ENCODE peak calls at places on chromosomes 2 and 18, in seven cellular contexts. Y is A549, I is heart left ventricle, N is sigmoid colon, C is GM12892, V is lower leg skin, U is IMR-90. Q is an unnamed sample.

GRCh38 chr2:202514732-202515131 is 120.0 kb upstream of the FAM117B start:
- DNase-seq in Y (no peak), I (no peak), N (no peak), C (no peak), V (no peak), U (no peak), Q (no peak)

GRCh38 chr2:177984739-177985138 is 87.8 kb downstream of the PDE11A start:
- DNase-seq in Y (no peak), I (no peak), N (no peak), C (no peak), V (no peak), U (peak; percentile 32), Q (no peak)

GRCh38 chr18:75408554-75409506 is 18.7 kb downstream of the SMIM21 start:
- DNase-seq in Y (peak; percentile 65), I (no peak), N (no peak), C (no peak), V (no peak), U (peak; percentile 100), Q (peak; percentile 28)

GRCh38 chr2:237223208-237223861 is 137.6 kb downstream of the COPS8 start:
- DNase-seq in Y (peak; percentile 38), I (peak; percentile 77), N (no peak), C (no peak), V (no peak), U (peak; percentile 100), Q (peak; percentile 37)

GRCh38 chr2:36507408-36507812 is 90.6 kb downstream of the FEZ2 start:
- DNase-seq in Y (peak; percentile 60), I (peak; percentile 34), N (no peak), C (no peak), V (no peak), U (peak; percentile 65), Q (peak; percentile 16)

GRCh38 chr2:121210691-121211090 is 74.3 kb downstream of the TFCP2L1 start:
- DNase-seq in Y (peak; percentile 29), I (peak; percentile 53), N (no peak), C (no peak), V (no peak), U (no peak), Q (peak; percentile 61)

GRCh38 chr18:73688851-73689659 is 458.6 kb downstream of the FBXO15 start:
- DNase-seq in Y (no peak), I (no peak), N (no peak), C (no peak), V (no peak), U (peak; percentile 98), Q (no peak)

GRCh38 chr2:160825433-160825832 is 331.8 kb upstream of the RBMS1 start:
- DNase-seq in Y (no peak), I (no peak), N (no peak), C (no peak), V (no peak), U (no peak), Q (no peak)

GRCh38 chr2:23824777-23825212 is 102.1 kb downstream of the ATAD2B start:
- DNase-seq in Y (peak; percentile 43), I (no peak), N (no peak), C (no peak), V (no peak), U (peak; percentile 62), Q (peak; percentile 7)

GRCh38 chr18:6406075-6406909 is 8.4 kb downstream of the L3MBTL4 start:
- DNase-seq in Y (no peak), I (no peak), N (no peak), C (no peak), V (no peak), U (peak; percentile 1), Q (no peak)

GRCh38 chr2:159617080-159617479 is 732 bp upstream of the BAZ2B start:
- DNase-seq in Y (no peak), I (no peak), N (no peak), C (no peak), V (no peak), U (no peak), Q (no peak)

GRCh38 chr2:168439536-168439935 is 16.5 kb upstream of the CERS6 start:
- DNase-seq in Y (no peak), I (no peak), N (no peak), C (no peak), V (no peak), U (peak; percentile 8), Q (no peak)

GRCh38 chr18:61992285-61992684 is 99.5 kb upstream of the RNF152 start:
- DNase-seq in Y (no peak), I (no peak), N (no peak), C (no peak), V (no peak), U (peak; percentile 82), Q (no peak)

GRCh38 chr18:25239636-25240468 is 112.1 kb downstream of the ZNF521 start:
- DNase-seq in Y (no peak), I (no peak), N (no peak), C (no peak), V (no peak), U (peak; percentile 35), Q (no peak)

GRCh38 chr2:234386971-234387370 is 109.9 kb downstream of the ARL4C start:
- DNase-seq in Y (no peak), I (no peak), N (no peak), C (no peak), V (no peak), U (no peak), Q (no peak)

GRCh38 chr2:143261986-143262784 is 133.0 kb downstream of the ARHGAP15 start:
- DNase-seq in Y (no peak), I (peak; percentile 24), N (no peak), C (no peak), V (no peak), U (peak; percentile 27), Q (no peak)

GRCh38 chr2:19839438-19839837 is 62.3 kb downstream of the TTC32 start:
- DNase-seq in Y (no peak), I (no peak), N (no peak), C (no peak), V (peak; percentile 59), U (no peak), Q (no peak)

GRCh38 chr2:109317471-109318090 is 188.6 kb downstream of the SH3RF3 start:
- DNase-seq in Y (no peak), I (no peak), N (no peak), C (no peak), V (no peak), U (peak; percentile 58), Q (no peak)

GRCh38 chr18:40124107-40124506 is 1830.9 kb upstream of the PIK3C3 start:
- DNase-seq in Y (no peak), I (no peak), N (no peak), C (no peak), V (no peak), U (peak; percentile 44), Q (peak; percentile 1)

GRCh38 chr2:29401994-29402393 is 286.8 kb downstream of the CLIP4 start:
- DNase-seq in Y (no peak), I (no peak), N (no peak), C (no peak), V (no peak), U (no peak), Q (no peak)

GRCh38 chr2:37454851-37455762 is 110.7 kb downstream of the QPCT start:
- DNase-seq in Y (no peak), I (peak; percentile 25), N (peak; percentile 65), C (no peak), V (no peak), U (no peak), Q (no peak)

GRCh38 chr18:13452448-13452811 is 233.9 kb downstream of the LDLRAD4 start:
- DNase-seq in Y (peak; percentile 10), I (no peak), N (peak; percentile 81), C (no peak), V (peak; percentile 87), U (peak; percentile 14), Q (peak; percentile 78)

GRCh38 chr2:117432746-117433145 is 381.7 kb upstream of the DDX18 start:
- DNase-seq in Y (no peak), I (no peak), N (no peak), C (no peak), V (no peak), U (no peak), Q (no peak)

GRCh38 chr2:117436697-117437096 is 377.8 kb upstream of the DDX18 start:
- DNase-seq in Y (no peak), I (no peak), N (no peak), C (no peak), V (no peak), U (no peak), Q (no peak)
- TF ChIP-seq POLR2A in Y (no peak), I (no peak), N (no peak), C (no peak), V (no peak), U (no peak), Q (no peak)

GRCh38 chr2:218323526-218324472 is 31.5 kb upstream of the TMBIM1 start:
- DNase-seq in Y (peak; percentile 13), I (peak; percentile 37), N (no peak), C (no peak), V (peak; percentile 88), U (peak; percentile 60), Q (peak; percentile 35)
- TF ChIP-seq POLR2A in Y (no peak), I (no peak), N (no peak), C (no peak), V (no peak), U (no peak), Q (no peak)

GRCh38 chr2:74585406-74586182 is 31.1 kb downstream of the DOK1 start:
- DNase-seq in Y (no peak), I (peak; percentile 46), N (no peak), C (no peak), V (no peak), U (no peak), Q (no peak)

GRCh38 chr2:74587664-74588277 is 33.3 kb downstream of the DOK1 start:
- DNase-seq in Y (peak; percentile 82), I (peak; percentile 61), N (peak; percentile 84), C (peak; percentile 43), V (peak; percentile 90), U (peak; percentile 74), Q (no peak)

GRCh38 chr2:74583504-74583903 is 29.0 kb downstream of the DOK1 start:
- DNase-seq in Y (peak; percentile 15), I (no peak), N (no peak), C (no peak), V (no peak), U (peak; percentile 58), Q (no peak)

GRCh38 chr2:74581463-74581862 is 26.9 kb downstream of the DOK1 start:
- DNase-seq in Y (no peak), I (no peak), N (no peak), C (no peak), V (no peak), U (no peak), Q (no peak)

GRCh38 chr2:74584088-74584645 is 29.6 kb downstream of the DOK1 start:
- DNase-seq in Y (no peak), I (no peak), N (no peak), C (no peak), V (no peak), U (peak; percentile 61), Q (no peak)
- TF ChIP-seq POLR2A in Y (no peak), I (no peak), N (no peak), C (no peak), V (no peak), U (no peak), Q (no peak)

DNA sequence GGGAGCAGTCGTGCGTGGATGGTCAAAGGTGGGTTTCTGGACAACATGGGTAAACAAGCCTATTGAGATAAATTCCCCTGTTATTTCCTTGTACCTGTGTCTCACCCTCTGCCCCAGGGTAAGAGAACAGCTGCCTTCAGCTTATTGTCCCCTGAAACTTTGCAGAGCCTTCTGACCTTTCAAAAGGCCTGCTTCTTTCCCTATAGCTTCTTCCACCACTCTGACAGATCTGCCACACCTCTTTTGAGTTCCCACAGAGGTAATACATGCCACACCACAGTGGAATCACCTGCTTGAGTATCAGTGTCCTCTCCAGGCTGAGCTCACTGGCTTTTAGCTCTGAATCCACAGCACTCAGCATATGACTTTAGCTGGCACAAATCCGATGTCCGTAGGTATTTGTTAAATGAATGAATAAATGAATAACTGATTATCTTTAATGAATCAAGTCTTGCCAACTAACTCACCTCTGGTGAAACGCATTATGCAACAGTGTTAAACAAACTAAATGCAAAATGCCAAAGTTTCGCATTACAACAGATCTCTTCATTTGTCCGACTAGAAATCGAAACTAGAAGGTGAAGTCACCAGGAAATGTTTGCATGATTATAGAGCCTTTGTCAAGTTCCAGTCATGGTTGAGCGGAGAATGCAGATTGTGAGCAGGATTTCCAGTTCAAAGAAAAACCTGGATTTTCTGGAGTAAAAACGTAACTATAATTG is 16.3 kb downstream of the DYNAP start:
- DNase-seq in Y (no peak), I (no peak), N (no peak), C (no peak), V (no peak), U (peak; percentile 1), Q (no peak)
- TF ChIP-seq POLR2A in Y (no peak), I (no peak), N (no peak), C (no peak), V (no peak), U (no peak), Q (no peak)